ENCODE peak calls at places on chromosome 17, in six cellular contexts. Y, W, U, N, O and A are unnamed samples.

GRCh38 chr17:79019631-79020584 is 4.1 kb upstream of the C1QTNF1 start:
- DNase-seq in Y (peak; percentile 35), W (peak; percentile 79), U (peak; percentile 91), N (peak; percentile 65), O (peak; percentile 53), A (peak; percentile 85)

GRCh38 chr17:53186004-53186403 is 636.7 kb upstream of the KIF2B start:
- DNase-seq in Y (no peak), W (no peak), U (no peak), N (no peak), O (no peak), A (no peak)

GRCh38 chr17:39738568-39738901 is 797 bp downstream of the GRB7 start:
- DNase-seq in Y (no peak), W (peak; percentile 50), U (no peak), N (no peak), O (peak; percentile 82), A (peak; percentile 74)

GRCh38 chr17:55458977-55459376 is 37.3 kb upstream of the MMD start:
- DNase-seq in Y (no peak), W (no peak), U (no peak), N (peak; percentile 70), O (peak; percentile 87), A (peak; percentile 85)

GRCh38 chr17:55576237-55576998 is 65.2 kb upstream of the SMIM36 start:
- DNase-seq in Y (no peak), W (peak; percentile 28), U (peak; percentile 56), N (peak; percentile 24), O (peak; percentile 81), A (peak; percentile 75)

GRCh38 chr17:47204722-47205418 is 4.3 kb upstream of the MYL4 start:
- DNase-seq in Y (no peak), W (no peak), U (peak; percentile 38), N (peak; percentile 76), O (peak; percentile 41), A (no peak)

GRCh38 chr17:19718613-19719364 is 2.4 kb upstream of the SLC47A2 start:
- DNase-seq in Y (no peak), W (peak; percentile 38), U (no peak), N (no peak), O (peak; percentile 23), A (peak; percentile 46)

GRCh38 chr17:66228887-66229782 is at the start of gene APOH:
- DNase-seq in Y (no peak), W (peak; percentile 99), U (no peak), N (no peak), O (no peak), A (no peak)

GRCh38 chr17:77191266-77191665 is 50.5 kb downstream of the SEC14L1 start:
- DNase-seq in Y (no peak), W (no peak), U (no peak), N (no peak), O (no peak), A (no peak)

GRCh38 chr17:29722411-29723198 is 99.9 kb upstream of the CORO6 start:
- DNase-seq in Y (peak; percentile 60), W (no peak), U (peak; percentile 70), N (peak; percentile 94), O (no peak), A (peak; percentile 51)

GRCh38 chr17:49896222-49896621 is 48.4 kb upstream of the TAC4 start:
- DNase-seq in Y (no peak), W (no peak), U (no peak), N (no peak), O (no peak), A (no peak)

GRCh38 chr17:79650861-79651260 is 40.0 kb upstream of the RBFOX3 start:
- DNase-seq in Y (no peak), W (no peak), U (no peak), N (no peak), O (no peak), A (no peak)

GRCh38 chr17:5832886-5833285 is 237.3 kb upstream of the WSCD1 start:
- DNase-seq in Y (no peak), W (peak; percentile 37), U (no peak), N (no peak), O (peak; percentile 84), A (peak; percentile 80)

DNA sequence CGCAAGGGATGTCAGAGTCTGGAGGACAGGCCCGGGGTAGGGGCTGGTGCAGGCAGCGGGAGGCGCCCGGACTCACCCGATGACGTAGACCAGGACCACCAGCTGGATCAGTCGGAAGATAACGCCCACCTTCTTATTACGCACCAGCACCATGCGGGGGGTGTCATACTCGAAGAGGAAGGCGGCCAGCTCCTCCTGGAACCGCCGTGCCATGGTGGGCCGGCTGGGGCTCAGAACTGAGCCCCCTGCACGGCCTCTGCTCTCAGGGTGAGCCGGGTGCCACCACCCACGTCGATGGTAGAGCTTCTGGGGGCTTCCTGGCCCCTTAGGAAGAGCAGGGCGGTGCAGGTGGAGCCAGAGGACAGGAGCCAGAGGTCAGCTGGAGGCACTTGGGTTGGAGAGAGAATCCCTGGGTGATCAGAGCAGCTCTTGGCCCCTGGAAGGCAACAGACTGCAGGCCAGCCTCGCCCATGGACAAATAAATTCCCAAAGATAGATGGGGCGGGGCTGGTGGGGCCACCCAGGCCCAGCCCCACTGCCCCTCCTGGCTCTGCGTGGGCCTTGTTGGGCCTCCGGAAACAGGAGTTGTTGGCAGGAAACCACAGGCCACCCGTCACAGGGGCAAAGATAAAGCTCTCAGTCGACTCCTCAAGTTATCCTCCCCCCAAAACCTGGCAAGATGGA is at the start of gene P2RX1:
- DNase-seq in Y (peak; percentile 73), W (no peak), U (peak; percentile 55), N (peak; percentile 55), O (no peak), A (no peak)
- H3K4me3 ChIP-seq in Y (no peak within 1 kb of the TSS), W (no peak within 1 kb of the TSS), U (peak within 1 kb of the TSS; percentile 63), N (no peak within 1 kb of the TSS), O (no peak within 1 kb of the TSS), A (no peak within 1 kb of the TSS)

GRCh38 chr17:57636274-57636673 is 108.8 kb downstream of the CCDC182 start:
- DNase-seq in Y (no peak), W (no peak), U (no peak), N (no peak), O (no peak), A (peak; percentile 23)

GRCh38 chr17:57637668-57638010 is 107.5 kb downstream of the CCDC182 start:
- DNase-seq in Y (no peak), W (no peak), U (no peak), N (no peak), O (no peak), A (no peak)

GRCh38 chr17:57638284-57638683 is 106.8 kb downstream of the CCDC182 start:
- DNase-seq in Y (no peak), W (no peak), U (no peak), N (no peak), O (no peak), A (no peak)

GRCh38 chr17:57634713-57635465 is 110.2 kb downstream of the CCDC182 start:
- DNase-seq in Y (no peak), W (no peak), U (no peak), N (no peak), O (no peak), A (peak; percentile 28)

GRCh38 chr17:57636985-57637667 is 108.0 kb downstream of the CCDC182 start:
- DNase-seq in Y (no peak), W (no peak), U (no peak), N (peak; percentile 40), O (peak; percentile 25), A (peak; percentile 65)
- H3K4me3 ChIP-seq in Y (no peak overlapping the region), W (no peak overlapping the region), U (no peak overlapping the region), N (no peak overlapping the region), O (no peak overlapping the region), A (peak overlapping the region; percentile 5)

GRCh38 chr17:8176998-8177731 is 985 bp upstream of the TMEM107 start:
- DNase-seq in Y (no peak), W (no peak), U (no peak), N (no peak), O (no peak), A (no peak)
- H3K4me3 ChIP-seq in Y (peak overlapping the region; percentile 40), W (peak overlapping the region; percentile 63), U (peak overlapping the region; percentile 69), N (peak overlapping the region; percentile 78), O (no peak overlapping the region), A (peak overlapping the region; percentile 80)

GRCh38 chr17:7563115-7563869 is 1.6 kb downstream of the SENP3 start:
- DNase-seq in Y (no peak), W (no peak), U (no peak), N (no peak), O (no peak), A (no peak)
- H3K4me3 ChIP-seq in Y (peak overlapping the region; percentile 44), W (no peak overlapping the region), U (peak overlapping the region; percentile 99), N (no peak overlapping the region), O (no peak overlapping the region), A (peak overlapping the region; percentile 78)